ENCODE peak calls at places on chromosomes 13 and 19, in six cellular contexts. B, D, H, Z, M and V are unnamed samples.

GRCh38 chr13:99984134-99984462 is 2.5 kb downstream of the ZIC2 start:
- DNase-seq in B (peak; percentile 21), D (no peak), H (no peak), Z (no peak), M (no peak), V (no peak)

GRCh38 chr13:77345150-77345780 is 18.4 kb upstream of the MYCBP2 start:
- DNase-seq in B (no peak), D (no peak), H (no peak), Z (no peak), M (no peak), V (no peak)

GRCh38 chr13:33262069-33262487 is 23.5 kb downstream of the STARD13 start:
- DNase-seq in B (no peak), D (peak; percentile 66), H (no peak), Z (no peak), M (no peak), V (no peak)

GRCh38 chr13:50130686-50131051 is 115.4 kb downstream of the KCNRG start:
- DNase-seq in B (peak; percentile 75), D (no peak), H (no peak), Z (no peak), M (no peak), V (no peak)

GRCh38 chr19:16859626-16860025 is 29.2 kb upstream of the F2RL3 start:
- DNase-seq in B (no peak), D (no peak), H (no peak), Z (no peak), M (no peak), V (no peak)

GRCh38 chr13:99464441-99464949 is 36.8 kb upstream of the TM9SF2 start:
- DNase-seq in B (no peak), D (no peak), H (no peak), Z (no peak), M (no peak), V (no peak)

GRCh38 chr13:47426126-47426849 is 529.4 kb upstream of the HTR2A start:
- DNase-seq in B (no peak), D (no peak), H (no peak), Z (no peak), M (no peak), V (no peak)

GRCh38 chr19:49301165-49301865 is 23.7 kb downstream of the SLC6A16 start:
- DNase-seq in B (peak; percentile 72), D (peak; percentile 48), H (peak; percentile 50), Z (peak; percentile 87), M (peak; percentile 42), V (peak; percentile 40)

GRCh38 chr19:4669723-4670480 is at the start of gene MYDGF:
- DNase-seq in B (peak; percentile 100), D (peak; percentile 74), H (peak; percentile 78), Z (peak; percentile 99), M (peak; percentile 89), V (peak; percentile 33)

GRCh38 chr13:44833626-44834025 is 155.6 kb downstream of the NUFIP1 start:
- DNase-seq in B (no peak), D (no peak), H (no peak), Z (no peak), M (no peak), V (no peak)

GRCh38 chr19:33459220-33459619 is 62.4 kb downstream of the PEPD start:
- DNase-seq in B (peak; percentile 36), D (no peak), H (no peak), Z (no peak), M (no peak), V (no peak)

GRCh38 chr19:37074819-37075362 is 3.3 kb upstream of the ZNF420 start:
- DNase-seq in B (no peak), D (no peak), H (no peak), Z (no peak), M (no peak), V (no peak)

GRCh38 chr19:14678199-14678598 is 3.6 kb upstream of the ADGRE3 start:
- DNase-seq in B (no peak), D (no peak), H (no peak), Z (no peak), M (no peak), V (no peak)

GRCh38 chr19:46373573-46374359 is 26.9 kb downstream of the PPP5C start:
- DNase-seq in B (peak; percentile 80), D (no peak), H (peak; percentile 62), Z (no peak), M (peak; percentile 52), V (no peak)

GRCh38 chr13:44583126-44583525 is 7.0 kb upstream of the TSC22D1 start:
- DNase-seq in B (no peak), D (no peak), H (no peak), Z (no peak), M (no peak), V (no peak)

GRCh38 chr13:35512271-35512920 is 35.9 kb upstream of the MAB21L1 start:
- DNase-seq in B (no peak), D (no peak), H (no peak), Z (no peak), M (no peak), V (no peak)

GRCh38 chr13:42696191-42696590 is 85.2 kb upstream of the FAM216B start:
- DNase-seq in B (no peak), D (no peak), H (no peak), Z (no peak), M (no peak), V (no peak)

GRCh38 chr13:45406421-45406820 is 11.8 kb downstream of the SLC25A30 start:
- DNase-seq in B (no peak), D (no peak), H (no peak), Z (no peak), M (no peak), V (no peak)

GRCh38 chr13:42895781-42896180 is 96.3 kb downstream of the EPSTI1 start:
- DNase-seq in B (no peak), D (no peak), H (no peak), Z (no peak), M (no peak), V (no peak)

GRCh38 chr19:48415395-48415794 is 21.9 kb downstream of the GRIN2D start:
- DNase-seq in B (peak; percentile 82), D (peak; percentile 84), H (peak; percentile 91), Z (peak; percentile 92), M (no peak), V (no peak)

GRCh38 chr13:64428196-64428595 is 2801.9 kb downstream of the PCDH9 start:
- DNase-seq in B (no peak), D (no peak), H (no peak), Z (no peak), M (no peak), V (no peak)
- TF ChIP-seq JUND in B (no peak), D (no peak), H (no peak), Z (no peak), M (no peak), V (no peak)

GRCh38 chr13:111911754-111912452 is 155.0 kb upstream of the SOX1 start:
- DNase-seq in B (no peak), D (no peak), H (no peak), Z (no peak), M (no peak), V (no peak)

GRCh38 chr13:111911141-111911720 is 155.7 kb upstream of the SOX1 start:
- DNase-seq in B (no peak), D (no peak), H (no peak), Z (no peak), M (no peak), V (no peak)

GRCh38 chr13:111913790-111914189 is 153.2 kb upstream of the SOX1 start:
- DNase-seq in B (no peak), D (no peak), H (no peak), Z (no peak), M (no peak), V (no peak)

GRCh38 chr13:111912991-111913781 is 153.8 kb upstream of the SOX1 start:
- DNase-seq in B (no peak), D (no peak), H (no peak), Z (no peak), M (no peak), V (no peak)

GRCh38 chr13:111912453-111912866 is 154.5 kb upstream of the SOX1 start:
- DNase-seq in B (no peak), D (no peak), H (no peak), Z (no peak), M (no peak), V (no peak)
- TF ChIP-seq JUND in B (no peak), D (no peak), H (no peak), Z (no peak), M (no peak), V (no peak)

GRCh38 chr13:112127564-112127963 is 60.6 kb downstream of the SOX1 start:
- DNase-seq in B (no peak), D (no peak), H (no peak), Z (no peak), M (no peak), V (no peak)

GRCh38 chr13:112131740-112132113 is 64.8 kb downstream of the SOX1 start:
- DNase-seq in B (no peak), D (no peak), H (no peak), Z (no peak), M (no peak), V (no peak)

GRCh38 chr13:112129557-112129956 is 62.6 kb downstream of the SOX1 start:
- DNase-seq in B (no peak), D (no peak), H (no peak), Z (no peak), M (no peak), V (no peak)

GRCh38 chr13:112131081-112131739 is 64.3 kb downstream of the SOX1 start:
- DNase-seq in B (no peak), D (no peak), H (no peak), Z (no peak), M (no peak), V (no peak)

GRCh38 chr13:112128052-112128610 is 61.2 kb downstream of the SOX1 start:
- DNase-seq in B (no peak), D (no peak), H (no peak), Z (no peak), M (no peak), V (no peak)
- TF ChIP-seq JUND in B (no peak), D (no peak), H (no peak), Z (no peak), M (no peak), V (no peak)

DNA sequence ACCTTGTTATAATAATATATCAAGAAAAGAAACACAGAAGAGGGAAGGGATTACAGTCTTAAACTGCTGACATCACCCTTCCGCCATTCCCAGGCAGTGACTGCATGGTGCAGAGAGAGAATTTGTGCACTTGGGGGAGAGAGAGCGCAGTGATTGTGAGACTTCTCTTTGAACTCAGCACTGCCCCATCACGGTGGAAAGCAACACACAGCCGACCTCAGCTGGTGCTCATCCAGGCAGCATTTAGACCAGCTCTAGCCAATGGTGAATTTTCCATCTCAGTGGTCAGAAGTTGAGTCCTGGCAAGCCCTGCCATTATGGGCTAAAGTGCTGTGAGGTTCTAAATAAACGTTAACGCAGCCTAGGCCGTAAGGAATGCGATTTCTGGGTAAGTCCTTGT is 1681.5 kb downstream of the EFNB2 start:
- DNase-seq in B (no peak), D (no peak), H (no peak), Z (no peak), M (no peak), V (no peak)
- TF ChIP-seq JUND in B (no peak), D (no peak), H (no peak), Z (no peak), M (no peak), V (no peak)

GRCh38 chr19:10946964-10947657 is 13.7 kb upstream of the SMARCA4 start:
- DNase-seq in B (no peak), D (no peak), H (no peak), Z (no peak), M (no peak), V (no peak)

GRCh38 chr19:10952809-10953208 is 8.0 kb upstream of the SMARCA4 start:
- DNase-seq in B (no peak), D (peak; percentile 26), H (no peak), Z (no peak), M (no peak), V (no peak)
- TF ChIP-seq JUND in B (no peak), D (no peak), H (no peak), Z (no peak), M (no peak), V (no peak)